ENCODE peak calls at places on chromosomes 11 and 22, in five cellular contexts. S, I, C, B and Z are unnamed samples.

GRCh38 chr22:39284142-39284980 is 35.1 kb downstream of the RPL3 start:
- DNase-seq in B (no peak), S (no peak), I (no peak), C (no peak), Z (no peak)

GRCh38 chr11:17873571-17873970 is 139.0 kb downstream of the KCNC1 start:
- DNase-seq in I (no peak), C (peak; percentile 13), B (no peak), S (no peak), Z (no peak)

GRCh38 chr11:119493712-119494111 is 70.7 kb upstream of the THY1 start:
- DNase-seq in S (no peak), B (peak; percentile 77), C (no peak), I (no peak), Z (no peak)

GRCh38 chr11:65539401-65540289 is 14.8 kb downstream of the SCYL1 start:
- DNase-seq in I (no peak), S (no peak), B (peak; percentile 18), C (no peak), Z (no peak)

GRCh38 chr11:20110908-20111669 is 49.2 kb downstream of the DBX1 start:
- DNase-seq in C (peak; percentile 41), S (no peak), I (no peak), B (peak; percentile 91), Z (peak; percentile 11)

GRCh38 chr11:2575611-2576051 is 124.2 kb downstream of the KCNQ1OT1 start:
- DNase-seq in S (no peak), I (peak; percentile 11), C (no peak), B (no peak), Z (no peak)

GRCh38 chr11:11626128-11626527 is 4.3 kb upstream of the GALNT18 start:
- DNase-seq in B (peak; percentile 26), C (no peak), S (no peak), I (no peak), Z (no peak)

GRCh38 chr11:20131744-20132666 is 28.3 kb downstream of the DBX1 start:
- DNase-seq in S (no peak), B (no peak), I (peak; percentile 59), C (no peak), Z (peak; percentile 9)

GRCh38 chr11:47412152-47412746 is 3.9 kb downstream of the SLC39A13 start:
- DNase-seq in B (peak; percentile 66), C (peak; percentile 70), I (peak; percentile 42), S (peak; percentile 35), Z (peak; percentile 58)

GRCh38 chr22:39219071-39220050 is 25.4 kb downstream of the PDGFB start:
- DNase-seq in S (no peak), C (peak; percentile 28), I (no peak), B (peak; percentile 51), Z (no peak)

GRCh38 chr11:113773092-113773415 is 438 bp downstream of the ZW10 start:
- DNase-seq in C (peak; percentile 38), B (peak; percentile 38), S (no peak), I (no peak), Z (no peak)

GRCh38 chr11:81907996-81908395 is 825.7 kb downstream of the FAM181B start:
- DNase-seq in I (no peak), C (no peak), B (no peak), S (no peak), Z (no peak)

GRCh38 chr11:10303558-10304363 is 1.1 kb upstream of the ADM start:
- DNase-seq in I (peak; percentile 28), B (peak; percentile 96), S (no peak), C (peak; percentile 71), Z (no peak)

GRCh38 chr11:19679952-19680823 is 32.4 kb upstream of the NAV2 start:
- DNase-seq in C (peak; percentile 94), B (peak; percentile 84), I (peak; percentile 82), S (no peak), Z (no peak)

GRCh38 chr11:57641426-57641825 is 8.3 kb downstream of the YPEL4 start:
- DNase-seq in S (no peak), C (no peak), I (no peak), B (peak; percentile 72), Z (no peak)

GRCh38 chr11:66973956-66974585 is 1.0 kb upstream of the C11orf86 start:
- DNase-seq in S (no peak), B (no peak), I (no peak), C (no peak), Z (no peak)

GRCh38 chr11:16297332-16297731 is 59.0 kb downstream of the SOX6 start:
- DNase-seq in S (no peak), C (no peak), B (no peak), I (no peak), Z (no peak)

GRCh38 chr11:128613300-128613995 is 26.1 kb upstream of the ETS1 start:
- DNase-seq in S (no peak), I (no peak), B (no peak), C (no peak), Z (no peak)

GRCh38 chr11:16739326-16739875 is 954 bp downstream of the C11orf58 start:
- DNase-seq in I (no peak), S (no peak), B (peak; percentile 7), C (no peak), Z (no peak)

GRCh38 chr11:60951611-60951908 is 416 bp downstream of the SLC15A3 start:
- DNase-seq in S (no peak), C (no peak), B (no peak), I (no peak), Z (no peak)

GRCh38 chr11:60948251-60948650 is 3.7 kb downstream of the SLC15A3 start:
- DNase-seq in S (no peak), B (no peak), I (no peak), C (no peak), Z (no peak)

GRCh38 chr11:60951909-60952741 is at the start of gene SLC15A3:
- DNase-seq in I (peak; percentile 71), B (peak; percentile 89), C (no peak), S (no peak), Z (peak; percentile 39)

GRCh38 chr11:60950933-60951610 is 904 bp downstream of the SLC15A3 start:
- DNase-seq in C (no peak), B (no peak), I (peak; percentile 48), S (no peak), Z (peak; percentile 52)

DNA sequence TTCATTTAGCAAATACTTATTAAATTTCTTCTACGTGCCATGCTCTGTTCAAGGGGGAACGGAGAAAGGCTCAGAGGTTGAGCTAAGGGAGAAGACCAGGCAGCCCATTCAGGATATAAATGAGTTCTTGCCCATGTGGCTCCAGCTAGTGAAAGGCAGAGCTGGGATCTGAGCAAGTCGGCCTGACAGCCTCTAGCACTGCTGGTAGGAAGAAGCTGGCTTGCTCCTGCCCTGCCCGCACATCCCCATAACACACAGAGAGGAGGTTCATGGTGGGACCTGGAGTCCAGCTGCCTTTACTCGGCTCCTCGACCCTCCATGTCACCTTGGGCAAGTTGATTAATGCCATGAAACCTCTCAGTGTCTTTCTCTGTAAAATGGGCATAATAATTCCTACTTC is 2.0 kb downstream of the SLC15A3 start:
- DNase-seq in S (no peak), B (peak; percentile 56), C (no peak), I (no peak), Z (no peak)
- H3K27me3 ChIP-seq in S (no peaks in the 10 kb centered on the region), B (peaks cover 13% of the 10 kb centered on the region), C (no peaks in the 10 kb centered on the region), I (peaks cover 17% of the 10 kb centered on the region), Z (no peaks in the 10 kb centered on the region)

GRCh38 chr11:61760946-61761345 is 8.5 kb downstream of the MYRF start:
- DNase-seq in B (no peak), C (no peak), I (no peak), S (no peak), Z (no peak)

GRCh38 chr11:61754534-61755482 is 2.4 kb downstream of the MYRF start:
- DNase-seq in I (no peak), B (no peak), C (no peak), S (no peak), Z (no peak)

GRCh38 chr11:61756147-61756451 is 3.7 kb downstream of the MYRF start:
- DNase-seq in C (no peak), S (no peak), I (no peak), B (no peak), Z (no peak)

GRCh38 chr11:61756452-61757212 is 4.2 kb downstream of the MYRF start:
- DNase-seq in I (no peak), B (no peak), S (no peak), C (peak; percentile 86), Z (no peak)

GRCh38 chr11:61757213-61757862 is 4.9 kb downstream of the MYRF start:
- DNase-seq in S (no peak), B (no peak), I (no peak), C (no peak), Z (no peak)
- H3K27me3 ChIP-seq in S (no peaks in the 10 kb centered on the region), B (peaks cover 5% of the 10 kb centered on the region), I (peaks cover 34% of the 10 kb centered on the region), C (no peaks in the 10 kb centered on the region), Z (no peaks in the 10 kb centered on the region)

GRCh38 chr22:28951530-28951929 is 68.2 kb downstream of the ZNRF3 start:
- DNase-seq in S (no peak), B (no peak), I (no peak), C (no peak), Z (no peak)

GRCh38 chr22:28949788-28950187 is 66.4 kb downstream of the ZNRF3 start:
- DNase-seq in I (no peak), S (no peak), B (peak; percentile 74), C (no peak), Z (no peak)

GRCh38 chr22:28951969-28952521 is 68.7 kb downstream of the ZNRF3 start:
- DNase-seq in B (peak; percentile 23), S (no peak), I (no peak), C (peak; percentile 55), Z (no peak)

GRCh38 chr22:28952857-28953256 is 69.5 kb downstream of the ZNRF3 start:
- DNase-seq in S (no peak), C (no peak), I (no peak), B (peak; percentile 87), Z (no peak)

GRCh38 chr22:28950567-28951411 is 67.4 kb downstream of the ZNRF3 start:
- DNase-seq in I (no peak), S (no peak), C (no peak), B (no peak), Z (no peak)
- H3K27me3 ChIP-seq in I (no peaks in the 10 kb centered on the region), S (peaks cover 34% of the 10 kb centered on the region), C (no peaks in the 10 kb centered on the region), B (no peaks in the 10 kb centered on the region), Z (peaks cover 57% of the 10 kb centered on the region)

GRCh38 chr11:117520201-117520600 is 192.5 kb downstream of the CEP164 start:
- DNase-seq in I (no peak), C (no peak), B (peak; percentile 57), S (no peak), Z (no peak)
- H3K27me3 ChIP-seq in I (no peaks in the 10 kb centered on the region), C (no peaks in the 10 kb centered on the region), B (no peaks in the 10 kb centered on the region), S (no peaks in the 10 kb centered on the region), Z (no peaks in the 10 kb centered on the region)